ENCODE peak calls at places on chromosomes 11 and 22, in ten cellular contexts. Q is transverse colon, S is A549, G is neural progenitor cell, E is heart right ventricle, H is tibial artery, D is psoas muscle, X is GM12878, C is left ventricle myocardium inferior, V is HCT116. W is an unnamed sample. For H3K4me1, the result is how much of the 10 kb centered on the place peaks cover.

GRCh38 chr11:94449437-94449836 is 44.2 kb downstream of the MRE11 start:
- DNase-seq in X (no peak), G (no peak), S (peak), D (no peak), C (no peak), H (no peak), E (no peak), V (no peak), Q (no peak), W (no peak)

GRCh38 chr11:134207538-134208239 is 16.1 kb downstream of the NCAPD3 start:
- DNase-seq in E (no peak), D (peak), V (no peak), H (no peak), X (no peak), S (no peak), C (peak), G (peak), Q (peak), W (no peak)

GRCh38 chr11:128180446-128181089 is 406.8 kb downstream of the ETS1 start:
- DNase-seq in C (no peak), V (no peak), G (no peak), D (no peak), Q (no peak), E (no peak), X (no peak), S (peak), H (no peak), W (no peak)

GRCh38 chr11:1760351-1761109 is 3.2 kb downstream of the CTSD start:
- DNase-seq in H (peak), E (peak), D (peak), V (no peak), C (peak), Q (peak), S (no peak), G (no peak), X (no peak), W (peak)

GRCh38 chr11:46143049-46143806 is 22.0 kb upstream of the PHF21A start:
- DNase-seq in C (no peak), D (no peak), X (no peak), S (no peak), G (no peak), E (no peak), V (no peak), Q (no peak), H (no peak), W (no peak)

GRCh38 chr11:47449541-47449940 is 605 bp upstream of the RAPSN start:
- DNase-seq in S (no peak), G (no peak), X (no peak), Q (no peak), H (no peak), D (no peak), V (no peak), E (no peak), C (no peak), W (no peak)

GRCh38 chr22:17706451-17706900 is 67.8 kb downstream of the BID start:
- DNase-seq in V (peak), C (no peak), X (peak), Q (peak), S (peak), D (no peak), E (peak), H (peak), G (no peak), W (no peak)

GRCh38 chr22:39433476-39434242 is 23.2 kb upstream of the MGAT3 start:
- DNase-seq in H (no peak), D (peak), V (no peak), Q (no peak), X (no peak), G (no peak), S (no peak), E (no peak), C (no peak), W (no peak)

GRCh38 chr11:13503393-13503792 is 7.6 kb upstream of the PTH start:
- DNase-seq in E (no peak), X (no peak), V (no peak), G (no peak), Q (peak), D (no peak), S (no peak), H (no peak), C (no peak), W (no peak)

GRCh38 chr11:25037431-25037830 is 540.6 kb downstream of the LUZP2 start:
- DNase-seq in D (no peak), E (no peak), X (no peak), Q (no peak), H (no peak), C (no peak), G (no peak), V (no peak), S (no peak), W (no peak)

GRCh38 chr11:42407379-42407778 is 904.4 kb upstream of the API5 start:
- DNase-seq in Q (no peak), E (no peak), G (peak), X (no peak), C (no peak), D (no peak), H (no peak), V (no peak), S (no peak), W (no peak)

GRCh38 chr11:46826310-46827044 is 19.6 kb downstream of the CKAP5 start:
- DNase-seq in Q (peak), S (peak), C (peak), G (peak), H (peak), D (peak), X (no peak), V (peak), E (peak), W (peak)

GRCh38 chr11:70590356-70590991 is 192.1 kb downstream of the CTTN start:
- DNase-seq in Q (no peak), E (no peak), G (no peak), X (no peak), D (no peak), H (no peak), S (no peak), V (no peak), C (no peak), W (no peak)

GRCh38 chr11:69891421-69892236 is 72.4 kb upstream of the FGF3 start:
- DNase-seq in G (no peak), X (no peak), D (peak), E (no peak), V (no peak), S (no peak), H (no peak), Q (peak), C (no peak), W (no peak)

GRCh38 chr22:23834830-23835772 is 3.7 kb downstream of the DERL3 start:
- DNase-seq in X (no peak), Q (peak), H (no peak), E (peak), G (no peak), V (no peak), D (peak), C (peak), S (no peak), W (no peak)

GRCh38 chr11:73376803-73377629 is 817 bp downstream of the RELT start:
- DNase-seq in G (peak), D (peak), H (peak), S (peak), X (no peak), Q (peak), E (no peak), C (peak), V (peak), W (peak)

GRCh38 chr11:92510591-92510990 is 286.0 kb downstream of the FAT3 start:
- DNase-seq in X (no peak), C (no peak), E (no peak), V (no peak), D (no peak), S (no peak), Q (no peak), H (no peak), G (peak), W (no peak)

DNA sequence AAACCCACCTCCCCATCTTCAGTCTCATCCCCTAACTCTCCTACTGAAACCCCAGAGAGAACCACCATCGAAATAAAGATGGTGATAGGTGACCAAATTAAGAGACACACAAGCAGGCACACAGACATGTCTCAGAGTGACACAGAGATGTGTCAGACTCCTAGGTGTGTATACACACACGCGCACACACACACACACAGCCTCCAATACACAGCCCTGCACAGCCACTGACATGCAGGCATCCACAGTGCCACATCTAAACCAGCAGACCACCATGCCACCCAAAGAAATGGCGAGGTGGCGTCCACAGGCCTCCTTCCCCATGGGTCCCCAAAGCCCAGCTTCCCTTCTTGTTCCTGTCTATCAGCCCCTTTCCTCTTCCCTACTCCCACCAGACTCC is 27.4 kb downstream of the NRXN2 start:
- DNase-seq in D (no peak), H (no peak), G (no peak), X (no peak), Q (no peak), S (no peak), E (no peak), C (no peak), V (no peak), W (no peak)
- H3K4me1 ChIP-seq in D (under half), H (under half), G (under half), X (under half), Q (under half), S (under half), E (under half), C (under half), V (under half), W (under half)

GRCh38 chr22:42966389-42966998 is 48.5 kb downstream of the PACSIN2 start:
- DNase-seq in V (no peak), X (no peak), D (no peak), S (no peak), E (no peak), C (no peak), Q (no peak), G (no peak), H (no peak), W (no peak)

GRCh38 chr22:42967005-42967404 is 47.9 kb downstream of the PACSIN2 start:
- DNase-seq in Q (no peak), V (no peak), H (no peak), G (no peak), D (no peak), X (no peak), E (no peak), C (no peak), S (no peak), W (no peak)

GRCh38 chr22:42970029-42970428 is 44.9 kb downstream of the PACSIN2 start:
- DNase-seq in X (no peak), C (no peak), D (no peak), V (no peak), Q (no peak), E (no peak), H (no peak), G (no peak), S (no peak), W (no peak)

GRCh38 chr22:42969348-42969975 is 45.5 kb downstream of the PACSIN2 start:
- DNase-seq in H (no peak), X (no peak), C (no peak), V (no peak), E (no peak), Q (no peak), S (no peak), D (no peak), G (no peak), W (no peak)

GRCh38 chr22:42967933-42968332 is 47.0 kb downstream of the PACSIN2 start:
- DNase-seq in S (no peak), E (peak), Q (peak), V (no peak), X (no peak), H (peak), D (peak), C (peak), G (no peak), W (peak)
- TF ChIP-seq CTCF in S (no peak), E (peak), Q (no peak), V (no peak), X (peak), H (no peak), D (peak), C (peak), G (no peak), W (no peak)

GRCh38 chr11:114088836-114089235 is 29.3 kb downstream of the ZBTB16 start:
- DNase-seq in S (no peak), Q (no peak), X (no peak), D (no peak), V (no peak), C (no peak), G (no peak), E (no peak), H (no peak), W (no peak)

GRCh38 chr11:114090976-114091375 is 31.5 kb downstream of the ZBTB16 start:
- DNase-seq in Q (no peak), V (no peak), G (no peak), C (no peak), X (no peak), H (no peak), S (no peak), D (no peak), E (no peak), W (no peak)

GRCh38 chr11:114089748-114090147 is 30.2 kb downstream of the ZBTB16 start:
- DNase-seq in G (no peak), E (no peak), C (no peak), S (no peak), D (no peak), H (no peak), V (no peak), X (no peak), Q (no peak), W (no peak)

GRCh38 chr11:114091791-114092397 is 32.4 kb downstream of the ZBTB16 start:
- DNase-seq in H (no peak), D (no peak), E (no peak), G (peak), S (no peak), Q (no peak), X (no peak), C (no peak), V (no peak), W (no peak)

GRCh38 chr11:114090225-114090624 is 30.7 kb downstream of the ZBTB16 start:
- DNase-seq in S (no peak), C (no peak), D (no peak), H (no peak), V (no peak), G (no peak), E (no peak), X (no peak), Q (no peak), W (no peak)
- H3K4me1 ChIP-seq in S (under half), C (half or more), D (half or more), H (under half), V (under half), G (half or more), E (half or more), X (under half), Q (half or more), W (half or more)

GRCh38 chr11:131025020-131025419 is 108.7 kb upstream of the SNX19 start:
- DNase-seq in V (no peak), C (no peak), H (no peak), X (no peak), G (peak), S (peak), E (no peak), Q (no peak), D (no peak), W (no peak)
- TF ChIP-seq CTCF in V (peak), C (peak), H (no peak), X (peak), G (peak), S (peak), E (peak), Q (no peak), D (no peak), W (no peak)

DNA sequence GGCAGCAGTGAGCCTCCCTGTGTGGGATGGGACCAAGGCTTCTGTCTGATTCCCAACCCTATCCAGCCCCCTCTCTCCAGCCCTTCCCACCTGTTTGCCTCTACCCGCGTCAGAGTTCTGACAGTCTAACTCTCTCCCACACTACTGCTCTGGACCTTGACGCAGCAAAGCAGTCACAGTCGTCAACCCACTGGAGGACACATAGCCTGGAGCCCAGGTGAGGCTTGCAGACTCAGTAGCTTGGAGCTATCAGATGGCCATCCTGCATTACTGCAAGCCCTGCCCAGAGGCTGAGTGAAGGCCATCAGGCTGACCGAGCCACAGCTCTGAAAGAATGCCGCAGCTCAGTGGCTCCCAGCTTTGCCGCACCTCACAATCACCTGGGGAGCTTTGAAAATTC is 3.7 kb downstream of the OAF start:
- DNase-seq in V (no peak), Q (no peak), G (no peak), C (no peak), H (no peak), E (no peak), D (no peak), S (no peak), X (no peak), W (no peak)
- H3K4me1 ChIP-seq in V (under half), Q (half or more), G (under half), C (half or more), H (under half), E (under half), D (under half), S (under half), X (under half), W (under half)

GRCh38 chr11:122293298-122294023 is 177.4 kb upstream of the BLID start:
- DNase-seq in H (no peak), Q (no peak), G (no peak), E (no peak), C (no peak), X (no peak), S (no peak), V (no peak), D (no peak), W (no peak)
- TF ChIP-seq CTCF in H (no peak), Q (no peak), G (peak), E (peak), C (peak), X (no peak), S (no peak), V (peak), D (peak), W (no peak)

DNA sequence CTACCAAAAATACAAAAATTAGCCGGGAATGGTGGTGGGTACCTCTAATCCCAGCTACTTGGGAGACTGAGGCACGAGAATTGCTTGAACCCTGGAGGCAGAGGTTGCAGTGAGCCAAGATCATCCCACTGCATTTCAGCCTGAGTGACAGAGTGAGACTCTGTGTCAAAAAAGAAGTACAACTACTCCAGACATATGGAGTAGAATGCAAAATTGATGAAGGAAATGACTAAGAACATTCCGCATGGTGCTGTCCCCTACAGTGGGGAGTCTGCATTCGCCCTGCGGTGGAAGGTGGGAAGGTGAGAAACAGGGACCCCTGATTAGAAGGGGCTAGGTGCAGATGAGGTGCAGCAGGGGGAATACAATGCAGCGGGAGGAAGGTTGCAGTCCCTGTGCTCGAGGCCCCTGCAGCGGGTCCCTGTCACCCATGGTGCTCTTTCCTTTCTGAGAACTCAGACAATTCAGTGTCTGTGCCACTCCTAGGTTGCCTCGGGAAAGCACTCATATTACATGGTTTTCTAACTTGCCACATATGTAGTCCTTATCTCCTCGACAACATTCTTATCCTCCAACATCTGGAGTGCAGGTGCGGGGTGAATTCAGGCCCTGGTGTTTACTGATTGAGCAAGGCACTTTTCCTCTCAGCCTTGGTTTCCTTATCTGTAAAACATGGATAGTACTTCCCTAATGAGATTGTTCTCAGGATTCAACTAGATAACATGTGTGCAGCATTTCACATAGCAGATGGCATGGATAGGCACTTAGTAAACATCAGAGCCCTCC is 5.2 kb downstream of the POLD4 start:
- DNase-seq in Q (no peak), C (no peak), S (no peak), D (no peak), G (no peak), H (no peak), E (no peak), X (no peak), V (no peak), W (no peak)
- H3K4me1 ChIP-seq in Q (half or more), C (under half), S (half or more), D (under half), G (under half), H (under half), E (under half), X (half or more), V (under half), W (under half)

GRCh38 chr11:61587951-61588695 is 7.2 kb upstream of the SYT7 start:
- DNase-seq in S (peak), G (peak), Q (peak), E (peak), X (no peak), H (no peak), D (peak), V (peak), C (peak), W (no peak)
- TF ChIP-seq CTCF in S (no peak), G (peak), Q (no peak), E (peak), X (no peak), H (no peak), D (peak), V (no peak), C (peak), W (no peak)

DNA sequence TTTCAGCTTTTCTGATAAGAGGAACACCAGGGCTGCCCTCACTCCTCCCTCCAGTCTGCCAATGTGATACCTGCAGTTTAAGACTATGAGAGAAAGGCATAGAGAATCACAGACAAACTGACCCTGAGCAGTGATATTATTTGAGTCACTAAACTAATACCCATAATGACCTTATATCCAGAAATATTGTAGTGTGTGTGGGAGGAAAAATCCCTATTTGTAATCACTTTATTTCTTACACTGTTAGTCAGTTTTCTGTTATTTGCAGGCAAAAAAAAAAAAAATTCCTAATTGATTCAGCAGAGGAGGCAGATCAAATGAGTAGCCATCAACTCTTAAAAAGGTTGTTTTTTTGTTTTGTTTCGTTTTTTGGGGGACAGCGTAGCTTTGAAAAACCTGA is 82.5 kb downstream of the MAML2 start:
- DNase-seq in H (no peak), C (no peak), E (no peak), Q (no peak), S (no peak), G (no peak), X (no peak), V (no peak), D (no peak), W (no peak)
- H3K4me1 ChIP-seq in H (under half), C (half or more), E (under half), Q (half or more), S (under half), G (under half), X (under half), V (under half), D (under half), W (half or more)